ENCODE peak calls at places on chromosomes 16 and 17, in seven cellular contexts. W is stimulated activated naive B cell treated with anti-CD40 and anti-IgM and Interleukin-4, amounts not matched to agents 10 μg/mL and 1 μg/mL and 100 μg/mL, for 72 hours; G is cardiac muscle cell; T is mesothelial cell of epicardium; E is HepG2; Z is NCI-H2081; P is stimulated activated CD4-positive, alpha-beta T cell treated with anti-CD3 and anti-CD28 coated beads, Interleukin-15, amount 100 ng/mL, for 24 hours. Y is an unnamed sample.

GRCh38 chr17:75321506-75321905 is 32.3 kb upstream of the SLC25A19 start:
- DNase-seq in W (no peak), G (no peak), T (no peak), E (no peak), Z (no peak), P (no peak), Y (no peak)

GRCh38 chr17:45106101-45106500 is 26.2 kb downstream of the PLCD3 start:
- DNase-seq in W (no peak), G (no peak), T (no peak), E (no peak), Z (no peak), P (no peak), Y (no peak)

GRCh38 chr16:28073836-28074235 is 10.3 kb upstream of the GSG1L start:
- DNase-seq in W (no peak), G (no peak), T (no peak), E (no peak), Z (no peak), P (no peak), Y (no peak)

GRCh38 chr17:42422958-42423712 is at the start of gene CAVIN1:
- DNase-seq in W (no peak), G (peak), T (peak), E (peak), Z (peak), P (peak), Y (peak)

GRCh38 chr17:55410722-55411462 is 10.7 kb downstream of the MMD start:
- DNase-seq in W (no peak), G (peak), T (no peak), E (peak), Z (no peak), P (no peak), Y (no peak)

GRCh38 chr17:83155128-83156081 is 76.0 kb downstream of the METRNL start:
- DNase-seq in W (no peak), G (peak), T (no peak), E (no peak), Z (no peak), P (peak), Y (no peak)

GRCh38 chr17:7716901-7717755 is at the start of gene DNAH2:
- DNase-seq in W (peak), G (peak), T (peak), E (peak), Z (peak), P (peak), Y (peak)

GRCh38 chr17:75404223-75404738 is 1.2 kb downstream of the GRB2 start:
- DNase-seq in W (peak), G (peak), T (peak), E (peak), Z (peak), P (peak), Y (peak)

Y was measured in pons.